ENCODE peak calls at places on chromosomes 3 and 15, in eight cellular contexts. One of them, this sample, is unnamed.

GRCh38 chr15:33699145-33699544 is 269.2 kb upstream of the CHRM5 start:
- DNase-seq in WTC11: no peak
- DNase-seq in SIG-M5: no peak
- DNase-seq in stimulated activated CD4-positive, alpha-beta T cell treated with anti-CD3 and anti-CD28 coated beads, Interleukin-2, amount 100 ng/mL, for 24 hours: no peak
- DNase-seq in hepatocyte: no peak
- DNase-seq in T1000: no peak
- DNase-seq in amniotic stem cell: no peak
- DNase-seq in activated gamma-delta T cell treated with Interleukin-2 at 50 U/mL for 16 hours: no peak
- DNase-seq in this sample: no peak

GRCh38 chr15:34364041-34364440 is 3.0 kb downstream of the LPCAT4 start:
- DNase-seq in WTC11: no peak
- DNase-seq in SIG-M5: no peak
- DNase-seq in stimulated activated CD4-positive, alpha-beta T cell treated with anti-CD3 and anti-CD28 coated beads, Interleukin-2, amount 100 ng/mL, for 24 hours: no peak
- DNase-seq in hepatocyte: no peak
- DNase-seq in T1000: no peak
- DNase-seq in amniotic stem cell: no peak
- DNase-seq in activated gamma-delta T cell treated with Interleukin-2 at 50 U/mL for 16 hours: no peak
- DNase-seq in this sample: no peak

GRCh38 chr3:36679384-36680200 is 84.8 kb downstream of the DCLK3 start:
- DNase-seq in WTC11: no peak
- DNase-seq in SIG-M5: peak; percentile 67
- DNase-seq in stimulated activated CD4-positive, alpha-beta T cell treated with anti-CD3 and anti-CD28 coated beads, Interleukin-2, amount 100 ng/mL, for 24 hours: no peak
- DNase-seq in hepatocyte: no peak
- DNase-seq in T1000: no peak
- DNase-seq in amniotic stem cell: peak; percentile 65
- DNase-seq in activated gamma-delta T cell treated with Interleukin-2 at 50 U/mL for 16 hours: no peak
- DNase-seq in this sample: no peak

GRCh38 chr15:44735482-44736260 is 657 bp upstream of the TRIM69 start:
- DNase-seq in WTC11: no peak
- DNase-seq in SIG-M5: no peak
- DNase-seq in stimulated activated CD4-positive, alpha-beta T cell treated with anti-CD3 and anti-CD28 coated beads, Interleukin-2, amount 100 ng/mL, for 24 hours: peak; percentile 59
- DNase-seq in hepatocyte: no peak
- DNase-seq in T1000: no peak
- DNase-seq in amniotic stem cell: no peak
- DNase-seq in activated gamma-delta T cell treated with Interleukin-2 at 50 U/mL for 16 hours: no peak
- DNase-seq in this sample: no peak

GRCh38 chr15:72338617-72339321 is 18.8 kb upstream of the CELF6 start:
- DNase-seq in WTC11: no peak
- DNase-seq in SIG-M5: no peak
- DNase-seq in stimulated activated CD4-positive, alpha-beta T cell treated with anti-CD3 and anti-CD28 coated beads, Interleukin-2, amount 100 ng/mL, for 24 hours: no peak
- DNase-seq in hepatocyte: peak; percentile 26
- DNase-seq in T1000: no peak
- DNase-seq in amniotic stem cell: no peak
- DNase-seq in activated gamma-delta T cell treated with Interleukin-2 at 50 U/mL for 16 hours: no peak
- DNase-seq in this sample: no peak

GRCh38 chr3:57397175-57398026 is 104.9 kb upstream of the ASB14 start:
- DNase-seq in WTC11: peak; percentile 62
- DNase-seq in SIG-M5: peak; percentile 64
- DNase-seq in stimulated activated CD4-positive, alpha-beta T cell treated with anti-CD3 and anti-CD28 coated beads, Interleukin-2, amount 100 ng/mL, for 24 hours: peak; percentile 55
- DNase-seq in hepatocyte: peak; percentile 63
- DNase-seq in T1000: peak; percentile 23
- DNase-seq in amniotic stem cell: no peak
- DNase-seq in activated gamma-delta T cell treated with Interleukin-2 at 50 U/mL for 16 hours: peak; percentile 51
- DNase-seq in this sample: peak; percentile 28

GRCh38 chr3:5013021-5013906 is 34.0 kb downstream of the BHLHE40 start:
- DNase-seq in WTC11: no peak
- DNase-seq in SIG-M5: peak; percentile 32
- DNase-seq in stimulated activated CD4-positive, alpha-beta T cell treated with anti-CD3 and anti-CD28 coated beads, Interleukin-2, amount 100 ng/mL, for 24 hours: no peak
- DNase-seq in hepatocyte: peak; percentile 71
- DNase-seq in T1000: peak; percentile 8
- DNase-seq in amniotic stem cell: no peak
- DNase-seq in activated gamma-delta T cell treated with Interleukin-2 at 50 U/mL for 16 hours: no peak
- DNase-seq in this sample: no peak

GRCh38 chr15:39784638-39785037 is 2.0 kb upstream of the FSIP1 start:
- DNase-seq in WTC11: no peak
- DNase-seq in SIG-M5: no peak
- DNase-seq in stimulated activated CD4-positive, alpha-beta T cell treated with anti-CD3 and anti-CD28 coated beads, Interleukin-2, amount 100 ng/mL, for 24 hours: no peak
- DNase-seq in hepatocyte: no peak
- DNase-seq in T1000: no peak
- DNase-seq in amniotic stem cell: no peak
- DNase-seq in activated gamma-delta T cell treated with Interleukin-2 at 50 U/mL for 16 hours: no peak
- DNase-seq in this sample: no peak

GRCh38 chr15:81268881-81269601 is 54.9 kb downstream of the STARD5 start:
- DNase-seq in WTC11: no peak
- DNase-seq in SIG-M5: no peak
- DNase-seq in stimulated activated CD4-positive, alpha-beta T cell treated with anti-CD3 and anti-CD28 coated beads, Interleukin-2, amount 100 ng/mL, for 24 hours: no peak
- DNase-seq in hepatocyte: no peak
- DNase-seq in T1000: no peak
- DNase-seq in amniotic stem cell: no peak
- DNase-seq in activated gamma-delta T cell treated with Interleukin-2 at 50 U/mL for 16 hours: no peak
- DNase-seq in this sample: no peak